ENCODE peak calls at places on chromosome 3, in four cellular contexts. P is breast epithelium, V is GDM1, D is endothelial cell. K is an unnamed sample.

GRCh38 chr3:128665362-128666021 is 14.9 kb upstream of the RPN1 start:
- DNase-seq in P (no peak), V (no peak), D (no peak), K (no peak)

GRCh38 chr3:4426782-4427344 is 40.2 kb downstream of the SUMF1 start:
- DNase-seq in P (no peak), V (no peak), D (no peak), K (no peak)

GRCh38 chr3:10470666-10471336 is 34.6 kb downstream of the ATP2B2 start:
- DNase-seq in P (no peak), V (no peak), D (peak; percentile 12), K (no peak)

GRCh38 chr3:14475601-14476000 is 64.5 kb downstream of the GRIP2 start:
- DNase-seq in P (no peak), V (no peak), D (no peak), K (no peak)

GRCh38 chr3:5032844-5033243 is 53.6 kb downstream of the BHLHE40 start:
- DNase-seq in P (no peak), V (no peak), D (no peak), K (no peak)

GRCh38 chr3:157125101-157125500 is 34.8 kb downstream of the CCNL1 start:
- DNase-seq in P (no peak), V (no peak), D (no peak), K (no peak)

GRCh38 chr3:17553080-17553479 is 189.4 kb downstream of the TBC1D5 start:
- DNase-seq in P (no peak), V (no peak), D (no peak), K (no peak)

GRCh38 chr3:112302881-112303761 is 9.1 kb upstream of the SLC9C1 start:
- DNase-seq in P (no peak), V (no peak), D (peak; percentile 8), K (peak; percentile 61)

GRCh38 chr3:48919215-48920138 is 835 bp downstream of the ARIH2 start:
- DNase-seq in P (no peak), V (peak; percentile 16), D (peak; percentile 8), K (peak; percentile 61)

K was measured in astrocyte of the hippocampus.